ENCODE peak calls at places on chromosomes 16 and 17, in eight cellular contexts. F is AG09309; D is activated CD4-positive, alpha-beta T cell treated with anti-CD3 and anti-CD28 coated beads, Interleukin-2, amount 50 U/mL, for 48 hours; I is CD8-positive, alpha-beta memory T cell; M is omental fat pad; L is hypothalamus; J is stimulated activated CD8-positive, alpha-beta memory T cell treated with anti-CD3 and anti-CD28 coated beads, Interleukin-4, amount 100 ng/mL, for 4 hours; G is brain pericyte. B is an unnamed sample.

GRCh38 chr16:87431926-87432325 is 39.8 kb downstream of the MAP1LC3B start:
- DNase-seq in F (peak; percentile 45), G (no peak), L (no peak), J (no peak), M (no peak), I (no peak), D (no peak), B (no peak)

GRCh38 chr16:11138769-11139623 is 117.0 kb downstream of the SOCS1 start:
- DNase-seq in F (peak; percentile 11), D (no peak), M (no peak), L (no peak), I (no peak), J (no peak), G (no peak), B (no peak)

GRCh38 chr16:88077328-88078108 is 126.3 kb downstream of the BANP start:
- DNase-seq in G (no peak), D (no peak), L (no peak), I (no peak), J (no peak), F (no peak), M (no peak), B (no peak)

GRCh38 chr16:1152651-1153259 is at the start of gene CACNA1H:
- DNase-seq in D (peak; percentile 53), G (no peak), F (no peak), J (peak; percentile 37), M (no peak), I (peak; percentile 73), L (no peak), B (no peak)

GRCh38 chr17:40480501-40481003 is 20.9 kb downstream of the TNS4 start:
- DNase-seq in M (no peak), D (peak; percentile 83), J (peak; percentile 55), F (no peak), G (no peak), L (no peak), I (peak; percentile 91), B (no peak)

GRCh38 chr16:180101-180920 is at the start of gene HBQ1:
- DNase-seq in G (no peak), D (peak; percentile 49), M (no peak), F (no peak), I (peak; percentile 44), J (peak; percentile 6), L (no peak), B (no peak)

GRCh38 chr16:705748-706188 is at the start of gene FBXL16:
- DNase-seq in M (no peak), F (no peak), J (no peak), L (no peak), G (no peak), D (no peak), I (no peak), B (peak; percentile 39)

GRCh38 chr16:88737298-88738166 is 31.2 kb downstream of the CTU2 start:
- DNase-seq in D (peak; percentile 63), L (peak; percentile 32), I (peak; percentile 62), M (peak; percentile 39), J (peak; percentile 8), F (no peak), G (no peak), B (peak; percentile 45)

GRCh38 chr16:2275476-2276450 is 7.8 kb upstream of the RNPS1 start:
- DNase-seq in G (no peak), F (no peak), M (no peak), J (no peak), D (no peak), L (no peak), I (no peak), B (no peak)

GRCh38 chr17:21357281-21357680 is 18.9 kb upstream of the KCNJ12 start:
- DNase-seq in G (no peak), I (no peak), F (no peak), M (no peak), J (no peak), D (no peak), L (no peak), B (no peak)

GRCh38 chr17:2936771-2937321 is 126.6 kb downstream of the OR1D5 start:
- DNase-seq in G (no peak), I (no peak), J (no peak), F (no peak), D (no peak), M (no peak), L (no peak), B (no peak)

GRCh38 chr16:10945065-10945787 is 862 bp downstream of the CLEC16A start:
- DNase-seq in G (no peak), D (no peak), F (no peak), L (no peak), I (no peak), M (no peak), J (no peak), B (no peak)

GRCh38 chr17:76532072-76532651 is 5.3 kb downstream of the CYGB start:
- DNase-seq in L (no peak), D (no peak), G (no peak), I (no peak), M (no peak), F (no peak), J (no peak), B (no peak)

GRCh38 chr17:14301761-14302401 is 1.0 kb downstream of the HS3ST3B1 start:
- DNase-seq in J (no peak), L (no peak), D (peak; percentile 68), F (no peak), G (no peak), M (no peak), I (peak; percentile 67), B (no peak)

GRCh38 chr17:39769974-39770587 is 32.3 kb downstream of the GRB7 start:
- DNase-seq in J (no peak), I (peak; percentile 76), L (no peak), G (no peak), M (no peak), D (peak; percentile 50), F (peak; percentile 23), B (no peak)

GRCh38 chr16:28317040-28317880 is 24.9 kb downstream of the SBK1 start:
- DNase-seq in G (no peak), M (peak; percentile 32), J (peak; percentile 72), L (no peak), I (peak; percentile 70), F (no peak), D (peak; percentile 77), B (peak; percentile 24)

GRCh38 chr17:54870671-54871175 is 29.9 kb upstream of the TOM1L1 start:
- DNase-seq in L (no peak), I (no peak), M (no peak), J (no peak), F (no peak), G (no peak), D (no peak), B (no peak)

GRCh38 chr17:57045868-57046671 is 39.0 kb upstream of the AKAP1 start:
- DNase-seq in D (peak; percentile 23), G (peak; percentile 11), J (no peak), I (peak; percentile 15), M (no peak), L (no peak), F (no peak), B (peak; percentile 16)

GRCh38 chr16:85330694-85331188 is 218.5 kb upstream of the CIBAR2 start:
- DNase-seq in D (no peak), I (peak; percentile 45), L (no peak), G (peak; percentile 78), M (no peak), F (peak; percentile 81), J (no peak), B (no peak)

GRCh38 chr16:280991-281659 is 734 bp downstream of the ARHGDIG start:
- DNase-seq in D (no peak), G (no peak), I (no peak), M (no peak), F (no peak), L (no peak), J (no peak), B (no peak)

GRCh38 chr17:18141210-18141803 is 32.8 kb downstream of the MYO15A start:
- DNase-seq in F (peak; percentile 16), I (peak; percentile 59), G (no peak), M (no peak), D (peak; percentile 15), J (no peak), L (no peak), B (peak; percentile 59)

GRCh38 chr16:1900452-1900774 is 17.8 kb downstream of the HS3ST6 start:
- DNase-seq in M (no peak), D (no peak), F (no peak), G (no peak), I (no peak), L (no peak), J (no peak), B (no peak)

GRCh38 chr17:81392909-81393654 is 2.2 kb upstream of the BAHCC1 start:
- DNase-seq in F (no peak), M (no peak), L (no peak), J (no peak), I (no peak), G (no peak), D (no peak), B (no peak)

GRCh38 chr16:59604331-59604730 is 870.2 kb upstream of the GOT2 start:
- DNase-seq in D (no peak), J (no peak), F (no peak), G (no peak), M (no peak), L (no peak), I (no peak), B (no peak)

GRCh38 chr17:2932946-2933345 is 130.5 kb downstream of the OR1D5 start:
- DNase-seq in L (no peak), I (no peak), F (no peak), J (no peak), D (no peak), G (no peak), M (no peak), B (no peak)

GRCh38 chr17:80860703-80861359 is 130.8 kb upstream of the CHMP6 start:
- DNase-seq in L (no peak), D (no peak), G (no peak), I (no peak), J (no peak), F (no peak), M (no peak), B (no peak)

GRCh38 chr17:79836952-79837887 is 2.0 kb downstream of the CBX4 start:
- DNase-seq in J (no peak), D (peak; percentile 57), I (peak; percentile 50), L (no peak), M (peak; percentile 47), F (no peak), G (no peak), B (no peak)